ENCODE peak calls at places on chromosome 20, in five cellular contexts. One of them, this sample, is unnamed.
A peak's percentile ranks its signal among the peaks of the same experiment; 100 is the strongest.

GRCh38 chr20:35314460-35315198 is 22.4 kb upstream of the FAM83C start:
- DNase-seq in tibial artery: no peak
- DNase-seq in astrocyte of the spinal cord: no peak
- DNase-seq in Panc1: no peak
- DNase-seq in A549: no peak
- DNase-seq in this sample: no peak

GRCh38 chr20:9838378-9839295 is at the start of gene PAK5:
- DNase-seq in tibial artery: peak; percentile 65
- DNase-seq in astrocyte of the spinal cord: peak; percentile 48
- DNase-seq in Panc1: no peak
- DNase-seq in A549: peak; percentile 68
- DNase-seq in this sample: peak; percentile 81

GRCh38 chr20:47464380-47465101 is 37.1 kb upstream of the NCOA3 start:
- DNase-seq in tibial artery: peak; percentile 93
- DNase-seq in astrocyte of the spinal cord: peak; percentile 98
- DNase-seq in Panc1: peak; percentile 98
- DNase-seq in A549: peak; percentile 99
- DNase-seq in this sample: no peak

GRCh38 chr20:61565791-61566190 is 313.7 kb downstream of the CDH4 start:
- DNase-seq in tibial artery: no peak
- DNase-seq in astrocyte of the spinal cord: no peak
- DNase-seq in Panc1: no peak
- DNase-seq in A549: no peak
- DNase-seq in this sample: peak; percentile 53

GRCh38 chr20:50415516-50416268 is 94.5 kb upstream of the PTPN1 start:
- DNase-seq in tibial artery: peak; percentile 100
- DNase-seq in astrocyte of the spinal cord: peak; percentile 96
- DNase-seq in Panc1: no peak
- DNase-seq in A549: peak; percentile 87
- DNase-seq in this sample: peak; percentile 100

GRCh38 chr20:9389321-9389720 is 125.1 kb upstream of the LAMP5 start:
- DNase-seq in tibial artery: no peak
- DNase-seq in astrocyte of the spinal cord: no peak
- DNase-seq in Panc1: no peak
- DNase-seq in A549: no peak
- DNase-seq in this sample: no peak

GRCh38 chr20:48440916-48441315 is 386.9 kb downstream of the PREX1 start:
- DNase-seq in tibial artery: no peak
- DNase-seq in astrocyte of the spinal cord: no peak
- DNase-seq in Panc1: no peak
- DNase-seq in A549: no peak
- DNase-seq in this sample: no peak

GRCh38 chr20:48760403-48760889 is 67.4 kb downstream of the PREX1 start:
- DNase-seq in tibial artery: no peak
- DNase-seq in astrocyte of the spinal cord: peak; percentile 58
- DNase-seq in Panc1: peak; percentile 76
- DNase-seq in A549: no peak
- DNase-seq in this sample: peak; percentile 83

GRCh38 chr20:53943522-53944291 is 126.7 kb downstream of the BCAS1 start:
- DNase-seq in tibial artery: no peak
- DNase-seq in astrocyte of the spinal cord: peak; percentile 58
- DNase-seq in Panc1: no peak
- DNase-seq in A549: no peak
- DNase-seq in this sample: no peak

GRCh38 chr20:46893051-46893450 is 1.6 kb upstream of the EYA2 start:
- DNase-seq in tibial artery: no peak
- DNase-seq in astrocyte of the spinal cord: no peak
- DNase-seq in Panc1: no peak
- DNase-seq in A549: no peak
- DNase-seq in this sample: no peak

DNA sequence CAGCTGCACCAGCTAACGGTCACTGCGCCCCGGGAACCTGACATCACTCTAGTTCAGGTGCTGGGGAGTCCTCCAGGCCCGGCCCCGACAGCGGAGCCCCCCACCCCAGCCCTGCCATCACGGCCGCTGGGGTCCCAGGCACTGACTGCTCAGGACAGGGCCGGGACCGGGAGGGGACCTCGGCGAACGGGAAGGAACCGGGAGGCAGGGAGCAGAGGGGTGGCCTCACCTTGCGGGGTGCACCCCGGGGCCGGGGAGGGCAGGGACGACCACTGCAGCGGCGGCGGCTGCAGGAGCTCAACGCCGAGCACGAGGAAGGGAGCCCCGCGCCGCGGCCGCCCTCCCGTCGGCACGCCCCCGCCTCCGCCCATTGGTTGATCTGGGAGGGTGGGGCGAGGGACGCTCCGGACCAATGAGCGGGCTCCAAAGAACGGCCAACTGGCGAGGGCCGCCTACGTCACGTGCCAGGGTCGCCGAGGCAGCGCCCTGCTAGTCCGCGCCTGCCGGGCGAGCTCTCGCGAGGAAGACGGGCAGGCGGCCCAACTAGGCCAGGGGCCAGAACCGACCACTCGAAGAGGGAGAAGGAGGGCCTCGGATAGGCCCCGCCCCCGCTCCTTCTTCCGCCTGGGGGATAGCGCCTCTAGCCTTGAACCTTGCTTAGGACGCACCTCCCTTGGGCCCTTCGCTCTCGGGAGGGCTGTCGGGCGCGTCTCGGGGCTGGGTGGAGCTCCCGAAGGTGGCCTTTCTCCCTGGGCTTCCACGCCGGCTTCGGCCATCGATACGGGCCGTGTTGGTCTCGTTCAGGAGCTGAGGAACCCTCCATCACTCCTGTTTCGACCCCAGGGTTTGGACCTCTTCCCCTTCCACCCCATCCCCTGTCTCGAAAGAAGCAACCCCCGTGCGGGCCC is at the start of gene ADISSP:
- DNase-seq in tibial artery: peak; percentile 100
- DNase-seq in astrocyte of the spinal cord: peak; percentile 98
- DNase-seq in Panc1: peak; percentile 88
- DNase-seq in A549: peak; percentile 99
- DNase-seq in this sample: peak; percentile 100
- TF ChIP-seq CTCF in tibial artery: no peak
- TF ChIP-seq CTCF in astrocyte of the spinal cord: no peak
- TF ChIP-seq CTCF in Panc1: no peak
- TF ChIP-seq CTCF in A549: no peak
- TF ChIP-seq CTCF in this sample: peak; percentile 1

GRCh38 chr20:63177785-63178444 is 38.0 kb downstream of the YTHDF1 start:
- DNase-seq in tibial artery: no peak
- DNase-seq in astrocyte of the spinal cord: no peak
- DNase-seq in Panc1: no peak
- DNase-seq in A549: peak; percentile 51
- DNase-seq in this sample: peak; percentile 62
- H3K4me3 ChIP-seq in tibial artery: no peak overlapping the region
- H3K4me3 ChIP-seq in astrocyte of the spinal cord: no peak overlapping the region
- H3K4me3 ChIP-seq in Panc1: peak overlapping the region; percentile 8
- H3K4me3 ChIP-seq in A549: peak overlapping the region; percentile 47
- H3K4me3 ChIP-seq in this sample: no peak overlapping the region

DNA sequence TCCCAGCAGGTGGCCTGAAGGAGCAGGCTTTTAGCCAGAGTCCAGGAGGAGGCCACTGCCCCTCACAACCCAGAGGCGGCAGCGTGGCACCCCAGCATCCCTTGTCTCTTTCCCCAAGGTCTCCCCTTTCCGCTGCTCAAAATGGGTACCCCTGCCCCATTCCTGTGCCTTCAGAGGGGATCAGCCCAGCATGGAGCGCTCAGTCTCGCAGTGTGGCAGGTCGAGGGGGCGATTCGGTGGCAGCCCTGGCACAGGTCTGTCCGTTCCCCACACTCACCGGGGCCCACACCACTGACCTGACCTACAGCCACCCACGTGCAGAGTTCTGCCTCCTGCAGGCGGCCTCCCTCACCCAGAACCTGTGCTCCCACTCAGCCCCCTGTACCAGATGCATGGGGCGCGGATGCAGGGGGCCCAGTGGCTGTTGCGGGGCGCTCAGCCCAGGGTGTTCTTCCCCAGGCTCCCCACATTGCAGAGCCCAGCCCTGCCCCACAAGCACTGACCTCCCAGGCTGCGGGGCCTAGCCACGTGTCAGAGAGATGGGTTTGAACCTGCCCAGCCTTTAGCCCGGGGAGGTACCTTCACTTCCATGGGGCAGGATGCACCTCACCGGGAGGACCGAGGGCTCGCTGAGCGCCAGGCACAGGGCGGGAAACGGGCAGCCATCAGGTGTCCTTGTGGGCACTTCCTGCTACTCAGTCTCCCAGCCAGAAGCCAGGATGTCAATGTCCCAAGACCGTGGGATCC is 41.8 kb downstream of the DSTN start:
- DNase-seq in tibial artery: no peak
- DNase-seq in astrocyte of the spinal cord: no peak
- DNase-seq in Panc1: no peak
- DNase-seq in A549: no peak
- DNase-seq in this sample: peak; percentile 81
- TF ChIP-seq CTCF in tibial artery: peak; percentile 28
- TF ChIP-seq CTCF in astrocyte of the spinal cord: no peak
- TF ChIP-seq CTCF in Panc1: peak; percentile 77
- TF ChIP-seq CTCF in A549: peak; percentile 36
- TF ChIP-seq CTCF in this sample: peak; percentile 44

DNA sequence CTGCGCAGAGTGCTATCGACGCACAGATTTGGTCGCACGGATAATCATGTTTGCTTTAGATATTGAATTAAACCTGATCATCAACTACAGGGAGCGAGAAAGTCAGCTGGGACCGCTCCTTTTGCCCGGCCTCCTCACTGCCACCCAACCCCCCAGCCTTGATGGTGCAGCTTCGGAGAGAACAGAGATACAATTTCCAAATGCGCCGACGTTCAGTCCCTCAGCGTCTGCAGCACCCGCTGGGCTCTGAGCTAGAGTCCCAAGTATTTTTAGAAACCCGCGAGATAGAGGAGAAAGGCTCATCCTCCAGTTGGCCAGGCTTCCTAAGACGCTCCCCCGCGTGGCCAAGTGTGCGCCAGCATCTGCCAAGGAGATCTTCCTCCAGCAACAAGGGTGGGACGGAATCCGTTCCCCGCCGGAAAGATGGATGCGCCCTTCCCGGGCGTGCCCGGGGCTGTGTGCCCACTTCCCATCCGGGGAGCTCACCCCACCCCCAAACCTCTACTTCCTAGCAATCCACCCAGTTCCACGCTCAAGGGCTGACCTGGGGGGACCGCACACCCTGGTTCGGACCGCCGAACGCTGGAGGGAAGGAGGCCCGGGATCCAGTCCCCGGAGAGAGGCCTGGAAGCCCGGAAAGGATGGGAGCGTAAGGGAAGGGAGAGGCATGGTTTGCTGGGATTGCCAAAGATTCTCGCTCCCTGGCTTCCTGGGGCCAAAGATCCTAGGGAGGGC is 4.1 kb downstream of the NKX2-2 start:
- DNase-seq in tibial artery: no peak
- DNase-seq in astrocyte of the spinal cord: peak; percentile 42
- DNase-seq in Panc1: no peak
- DNase-seq in A549: peak; percentile 59
- DNase-seq in this sample: no peak
- H3K4me3 ChIP-seq in tibial artery: peak overlapping the region; percentile 19
- H3K4me3 ChIP-seq in astrocyte of the spinal cord: peak overlapping the region; percentile 30
- H3K4me3 ChIP-seq in Panc1: no peak overlapping the region
- H3K4me3 ChIP-seq in A549: no peak overlapping the region
- H3K4me3 ChIP-seq in this sample: peak overlapping the region; percentile 43